ENCODE peak calls at places on chromosomes 2 and 18, in eight cellular contexts. M is tibial artery; Q is thoracic aorta; A is CD4-positive, alpha-beta T cell; N is Peyer's patch; G is CD8-positive, alpha-beta T cell; F is GM12878; H is tibial nerve. D is an unnamed sample.
A peak's percentile ranks its signal among the peaks of the same experiment; 100 is the strongest.

GRCh38 chr2:51165534-51166260 is 133.8 kb upstream of the NRXN1 start:
- DNase-seq in A (no peak), N (no peak), H (no peak), M (no peak), F (no peak), Q (no peak), G (no peak), D (no peak)

GRCh38 chr2:88600038-88600465 is 27.2 kb downstream of the EIF2AK3 start:
- DNase-seq in M (no peak), N (no peak), Q (no peak), F (peak; percentile 98), H (no peak), A (no peak), G (peak; percentile 1), D (peak; percentile 4)

GRCh38 chr2:204825054-204825453 is 279.8 kb downstream of the PARD3B start:
- DNase-seq in N (no peak), G (no peak), Q (no peak), A (no peak), M (no peak), F (no peak), H (no peak), D (no peak)

GRCh38 chr2:224347181-224348051 is 54.5 kb downstream of the FAM124B start:
- DNase-seq in A (no peak), M (no peak), F (no peak), N (no peak), G (no peak), H (no peak), Q (no peak), D (no peak)

GRCh38 chr18:6571239-6571602 is 156.5 kb upstream of the L3MBTL4 start:
- DNase-seq in F (no peak), G (no peak), A (no peak), N (no peak), M (no peak), H (no peak), Q (no peak), D (no peak)

GRCh38 chr2:101533611-101534601 is 59.0 kb upstream of the RFX8 start:
- DNase-seq in F (no peak), N (no peak), M (no peak), G (no peak), A (no peak), Q (no peak), H (no peak), D (peak; percentile 75)

GRCh38 chr2:59919579-59919978 is 633.9 kb downstream of the BCL11A start:
- DNase-seq in G (no peak), H (no peak), Q (no peak), A (no peak), F (no peak), M (no peak), N (no peak), D (no peak)

GRCh38 chr2:99879481-99879880 is 262.9 kb downstream of the AFF3 start:
- DNase-seq in A (no peak), M (no peak), G (no peak), F (no peak), Q (no peak), N (no peak), H (no peak), D (no peak)

GRCh38 chr2:214077727-214078126 is 333.1 kb upstream of the VWC2L start:
- DNase-seq in Q (no peak), H (no peak), M (no peak), F (no peak), G (no peak), A (no peak), N (no peak), D (no peak)

GRCh38 chr2:211709394-211709793 is 829.2 kb downstream of the ERBB4 start:
- DNase-seq in G (no peak), N (no peak), M (no peak), Q (no peak), A (no peak), H (no peak), F (no peak), D (no peak)

GRCh38 chr2:43220982-43221659 is 5.3 kb downstream of the ZFP36L2 start:
- DNase-seq in A (peak; percentile 49), N (peak; percentile 77), F (no peak), M (peak; percentile 77), G (no peak), Q (no peak), H (peak; percentile 55), D (no peak)

GRCh38 chr2:128646691-128647090 is 328.0 kb upstream of the HS6ST1 start:
- DNase-seq in M (peak; percentile 17), H (no peak), Q (no peak), N (no peak), A (no peak), G (no peak), F (no peak), D (no peak)

GRCh38 chr18:57208056-57208455 is 61.2 kb downstream of the BOD1L2 start:
- DNase-seq in F (no peak), A (no peak), G (no peak), M (no peak), H (no peak), Q (no peak), N (peak; percentile 58), D (no peak)

GRCh38 chr2:215207041-215207440 is 68.6 kb upstream of the ABCA12 start:
- DNase-seq in A (no peak), H (no peak), M (no peak), F (no peak), Q (no peak), N (no peak), G (no peak), D (no peak)

GRCh38 chr2:239274391-239275001 is 126.3 kb downstream of the HDAC4 start:
- DNase-seq in M (peak; percentile 78), G (no peak), Q (no peak), F (no peak), H (peak; percentile 53), N (peak; percentile 48), A (no peak), D (no peak)

GRCh38 chr18:50429207-50429948 is 54.5 kb downstream of the SKA1 start:
- DNase-seq in A (no peak), F (no peak), H (no peak), Q (no peak), G (no peak), M (no peak), N (no peak), D (no peak)

GRCh38 chr2:102245266-102246151 is 58.7 kb downstream of the IL1RL2 start:
- DNase-seq in F (no peak), M (no peak), N (no peak), A (no peak), Q (no peak), H (no peak), G (no peak), D (no peak)

GRCh38 chr18:35939166-35939565 is 33.3 kb upstream of the RMP24 start:
- DNase-seq in M (no peak), A (no peak), H (no peak), G (no peak), N (no peak), Q (no peak), F (no peak), D (no peak)

GRCh38 chr2:24915796-24916195 is 4.2 kb downstream of the ADCY3 start:
- DNase-seq in G (no peak), Q (no peak), H (no peak), F (no peak), N (no peak), M (no peak), A (no peak), D (no peak)

GRCh38 chr2:31170071-31170698 is 31.9 kb upstream of the GALNT14 start:
- DNase-seq in H (peak; percentile 53), A (peak; percentile 22), G (no peak), F (peak; percentile 21), N (peak; percentile 61), Q (no peak), M (peak; percentile 69), D (peak; percentile 6)

GRCh38 chr2:29361255-29361654 is 246.0 kb downstream of the CLIP4 start:
- DNase-seq in A (no peak), M (no peak), H (no peak), G (no peak), Q (no peak), N (no peak), F (no peak), D (no peak)

GRCh38 chr2:36798724-36799123 is 102.2 kb downstream of the VIT start:
- DNase-seq in H (no peak), A (no peak), F (no peak), G (no peak), Q (no peak), N (no peak), M (no peak), D (no peak)

GRCh38 chr2:50953021-50953420 is 78.9 kb downstream of the NRXN1 start:
- DNase-seq in G (no peak), M (no peak), Q (no peak), H (no peak), N (no peak), F (no peak), A (no peak), D (no peak)

GRCh38 chr2:238119756-238120462 is 18.6 kb upstream of the KLHL30 start:
- DNase-seq in M (no peak), N (peak; percentile 27), A (no peak), Q (no peak), F (no peak), H (no peak), G (no peak), D (no peak)
- H3K27ac ChIP-seq in M (no peak overlapping the region), N (no peak overlapping the region), A (no peak overlapping the region), Q (no peak overlapping the region), F (no peak overlapping the region), H (no peak overlapping the region), G (no peak overlapping the region), D (no peak overlapping the region)

GRCh38 chr18:10997885-10998284 is 151.5 kb downstream of the PIEZO2 start:
- DNase-seq in Q (no peak), M (no peak), A (no peak), F (no peak), H (no peak), N (no peak), G (no peak), D (no peak)

GRCh38 chr18:10995576-10995975 is 153.8 kb downstream of the PIEZO2 start:
- DNase-seq in M (no peak), H (no peak), A (no peak), G (no peak), Q (no peak), F (no peak), N (no peak), D (no peak)
- H3K27ac ChIP-seq in M (no peak overlapping the region), H (no peak overlapping the region), A (no peak overlapping the region), G (no peak overlapping the region), Q (no peak overlapping the region), F (no peak overlapping the region), N (no peak overlapping the region), D (no peak overlapping the region)

DNA sequence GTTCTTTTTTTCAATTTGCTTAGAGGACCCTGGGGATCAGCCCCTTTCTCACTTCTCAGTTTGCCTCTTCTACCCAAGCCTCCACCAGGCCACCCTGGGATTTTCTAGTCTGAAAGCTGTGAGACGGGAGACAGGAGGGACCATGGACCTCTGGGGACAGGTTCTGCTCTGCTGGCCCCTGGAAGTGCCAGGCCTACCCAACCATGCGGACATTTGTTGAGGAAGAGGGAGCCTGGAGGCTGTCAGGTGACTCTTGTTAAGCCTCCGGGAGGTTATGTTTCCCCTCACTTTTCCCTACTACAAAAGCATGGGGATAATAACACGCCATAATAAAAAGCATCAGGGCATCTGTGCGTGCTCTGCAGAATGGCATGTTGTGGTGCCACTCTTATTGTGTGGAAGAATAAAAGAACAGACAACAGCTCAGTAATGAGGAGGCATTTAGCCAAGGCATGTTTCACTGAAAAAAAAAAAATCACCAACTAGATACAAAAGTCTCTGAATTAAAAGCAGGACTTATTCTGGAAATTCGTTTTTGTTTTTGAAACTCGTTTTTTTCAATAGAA is 48.3 kb upstream of the PLA2R1 start:
- DNase-seq in H (no peak), M (no peak), A (no peak), F (no peak), N (no peak), Q (no peak), G (no peak), D (no peak)
- H3K27ac ChIP-seq in H (no peak overlapping the region), M (no peak overlapping the region), A (no peak overlapping the region), F (no peak overlapping the region), N (no peak overlapping the region), Q (no peak overlapping the region), G (no peak overlapping the region), D (no peak overlapping the region)

GRCh38 chr2:9524291-9524690 is 31.3 kb downstream of the ADAM17 start:
- DNase-seq in N (no peak), A (no peak), G (no peak), F (no peak), M (no peak), H (no peak), Q (no peak), D (no peak)
- H3K27ac ChIP-seq in N (no peak overlapping the region), A (no peak overlapping the region), G (no peak overlapping the region), F (no peak overlapping the region), M (no peak overlapping the region), H (peak overlapping the region; percentile 36), Q (no peak overlapping the region), D (peak overlapping the region; percentile 3)

D was measured in caudate nucleus.